ENCODE peak calls at places on chromosomes 5 and 9, in eight cellular contexts. V is neural progenitor cell, K is HCT116, A is hepatocyte, T is GM23338, G is MM.1S, D is SK-N-SH, P is PC-3. Y is an unnamed sample.

GRCh38 chr9:101509572-101509971 is 24.1 kb upstream of the RNF20 start:
- DNase-seq in V (no peak), K (no peak), A (no peak), T (no peak), G (no peak), D (no peak), P (no peak), Y (no peak)

GRCh38 chr5:17056056-17056690 is 120.1 kb upstream of the MYO10 start:
- DNase-seq in V (peak), K (no peak), A (no peak), T (peak), G (no peak), D (no peak), P (peak), Y (no peak)

GRCh38 chr5:132419517-132420468 is 50.3 kb downstream of the SLC22A5 start:
- DNase-seq in V (peak), K (peak), A (peak), T (peak), G (peak), D (peak), P (peak), Y (peak)

GRCh38 chr9:121992571-121993212 is 100.4 kb downstream of the TTLL11 start:
- DNase-seq in V (peak), K (peak), A (peak), T (peak), G (peak), D (peak), P (peak), Y (peak)

GRCh38 chr5:83471405-83472212 is at the start of gene VCAN:
- DNase-seq in V (peak), K (peak), A (peak), T (peak), G (no peak), D (peak), P (peak), Y (no peak)

GRCh38 chr9:34380511-34381315 is 4.0 kb upstream of the MYORG start:
- DNase-seq in V (peak), K (no peak), A (peak), T (peak), G (peak), D (peak), P (peak), Y (peak)

GRCh38 chr5:132962429-132962928 is 955 bp downstream of the AFF4 start:
- DNase-seq in V (peak), K (peak), A (peak), T (peak), G (peak), D (peak), P (peak), Y (peak)

GRCh38 chr5:176596689-176597416 is 13.1 kb downstream of the GPRIN1 start:
- DNase-seq in V (peak), K (no peak), A (peak), T (peak), G (no peak), D (no peak), P (no peak), Y (peak)

GRCh38 chr5:148924817-148925216 is 98.4 kb downstream of the ADRB2 start:
- DNase-seq in V (no peak), K (no peak), A (no peak), T (no peak), G (no peak), D (no peak), P (peak), Y (no peak)

GRCh38 chr5:94173100-94173499 is 431.7 kb upstream of the POU5F2 start:
- DNase-seq in V (no peak), K (no peak), A (no peak), T (no peak), G (no peak), D (no peak), P (no peak), Y (no peak)

GRCh38 chr9:126681336-126681735 is 67.6 kb downstream of the LMX1B start:
- DNase-seq in V (no peak), K (no peak), A (no peak), T (peak), G (no peak), D (no peak), P (no peak), Y (no peak)

GRCh38 chr9:137759117-137759516 is 118.5 kb upstream of the CACNA1B start:
- DNase-seq in V (no peak), K (no peak), A (no peak), T (no peak), G (no peak), D (no peak), P (no peak), Y (no peak)

GRCh38 chr5:122902263-122902662 is 56.9 kb downstream of the SNX24 start:
- DNase-seq in V (no peak), K (no peak), A (no peak), T (no peak), G (no peak), D (no peak), P (no peak), Y (no peak)

GRCh38 chr9:114348261-114348905 is 18.7 kb downstream of the ORM2 start:
- DNase-seq in V (no peak), K (no peak), A (no peak), T (no peak), G (no peak), D (no peak), P (no peak), Y (no peak)

GRCh38 chr9:93116049-93116961 is 17.7 kb downstream of the NINJ1 start:
- DNase-seq in V (no peak), K (no peak), A (peak), T (peak), G (peak), D (no peak), P (no peak), Y (no peak)

GRCh38 chr5:173997331-173997730 is 8.4 kb downstream of the C5orf47 start:
- DNase-seq in V (no peak), K (no peak), A (no peak), T (no peak), G (no peak), D (no peak), P (no peak), Y (no peak)

GRCh38 chr5:104189909-104190308 is 627.3 kb upstream of the NUDT12 start:
- DNase-seq in V (no peak), K (no peak), A (no peak), T (no peak), G (peak), D (peak), P (peak), Y (no peak)

GRCh38 chr5:56827043-56827442 is 11.7 kb downstream of the MAP3K1 start:
- DNase-seq in V (peak), K (no peak), A (no peak), T (peak), G (peak), D (no peak), P (no peak), Y (peak)

GRCh38 chr5:174714751-174715150 is 9.6 kb upstream of the MSX2 start:
- DNase-seq in V (no peak), K (no peak), A (no peak), T (no peak), G (no peak), D (no peak), P (no peak), Y (no peak)

GRCh38 chr5:132486318-132487094 is 4.1 kb downstream of the IRF1 start:
- DNase-seq in V (no peak), K (no peak), A (no peak), T (no peak), G (no peak), D (no peak), P (no peak), Y (no peak)

GRCh38 chr5:90477073-90477472 is 2.4 kb downstream of the POLR3G start:
- DNase-seq in V (peak), K (no peak), A (no peak), T (peak), G (no peak), D (no peak), P (no peak), Y (peak)

GRCh38 chr5:90473321-90474234 is 993 bp downstream of the MBLAC2 start:
- DNase-seq in V (peak), K (no peak), A (peak), T (peak), G (peak), D (peak), P (peak), Y (peak)

GRCh38 chr5:90474235-90475107 is at the start of the genes MBLAC2 and POLR3G:
- DNase-seq in V (peak), K (peak), A (peak), T (peak), G (peak), D (peak), P (peak), Y (peak)

GRCh38 chr5:90477816-90478215 is 3.2 kb downstream of the POLR3G start:
- DNase-seq in V (no peak), K (no peak), A (no peak), T (no peak), G (no peak), D (no peak), P (no peak), Y (no peak)

GRCh38 chr5:90475436-90475980 is 844 bp downstream of the POLR3G start:
- DNase-seq in V (no peak), K (no peak), A (no peak), T (peak), G (no peak), D (no peak), P (peak), Y (no peak)
- TF ChIP-seq EZH2phosphoT487 in V (no peak), K (no peak), A (no peak), T (no peak), G (no peak), D (no peak), P (no peak), Y (no peak)

DNA sequence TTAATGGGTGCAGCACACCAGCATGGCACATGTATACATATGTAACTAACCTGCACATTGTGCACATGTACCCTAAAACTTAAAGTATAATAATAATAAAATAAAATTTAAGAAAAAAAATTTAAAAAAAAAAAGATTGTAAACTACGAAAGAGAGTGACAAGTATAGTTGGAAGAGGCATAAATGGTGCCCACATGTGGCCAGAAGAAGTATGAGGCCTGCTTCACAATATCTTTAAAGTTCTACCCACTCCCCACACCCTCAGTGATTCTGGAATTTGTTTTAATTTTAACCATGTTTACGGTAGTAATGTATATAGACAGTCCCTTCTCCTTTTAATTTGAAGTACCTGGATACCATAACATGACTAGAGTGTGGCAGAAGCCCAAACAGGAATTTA is 172.7 kb downstream of the CHSY3 start:
- DNase-seq in V (no peak), K (no peak), A (no peak), T (no peak), G (no peak), D (no peak), P (no peak), Y (no peak)
- TF ChIP-seq CTCF in V (peak), K (peak), A (no peak), T (peak), G (no peak), D (peak), P (peak), Y (no peak)

GRCh38 chr9:89661956-89662717 is 57.3 kb downstream of the GADD45G start:
- DNase-seq in V (peak), K (peak), A (peak), T (peak), G (no peak), D (peak), P (peak), Y (no peak)

GRCh38 chr9:89659473-89660256 is 54.9 kb downstream of the GADD45G start:
- DNase-seq in V (no peak), K (no peak), A (no peak), T (no peak), G (no peak), D (no peak), P (no peak), Y (no peak)

GRCh38 chr9:89660286-89660685 is 55.5 kb downstream of the GADD45G start:
- DNase-seq in V (no peak), K (no peak), A (no peak), T (no peak), G (no peak), D (no peak), P (no peak), Y (no peak)

GRCh38 chr9:89662718-89663246 is 58.0 kb downstream of the GADD45G start:
- DNase-seq in V (no peak), K (no peak), A (no peak), T (no peak), G (no peak), D (no peak), P (no peak), Y (no peak)

GRCh38 chr9:89661391-89661949 is 56.7 kb downstream of the GADD45G start:
- DNase-seq in V (no peak), K (no peak), A (peak), T (no peak), G (no peak), D (no peak), P (no peak), Y (no peak)
- TF ChIP-seq EZH2phosphoT487 in V (no peak), K (no peak), A (no peak), T (no peak), G (no peak), D (no peak), P (no peak), Y (no peak)

DNA sequence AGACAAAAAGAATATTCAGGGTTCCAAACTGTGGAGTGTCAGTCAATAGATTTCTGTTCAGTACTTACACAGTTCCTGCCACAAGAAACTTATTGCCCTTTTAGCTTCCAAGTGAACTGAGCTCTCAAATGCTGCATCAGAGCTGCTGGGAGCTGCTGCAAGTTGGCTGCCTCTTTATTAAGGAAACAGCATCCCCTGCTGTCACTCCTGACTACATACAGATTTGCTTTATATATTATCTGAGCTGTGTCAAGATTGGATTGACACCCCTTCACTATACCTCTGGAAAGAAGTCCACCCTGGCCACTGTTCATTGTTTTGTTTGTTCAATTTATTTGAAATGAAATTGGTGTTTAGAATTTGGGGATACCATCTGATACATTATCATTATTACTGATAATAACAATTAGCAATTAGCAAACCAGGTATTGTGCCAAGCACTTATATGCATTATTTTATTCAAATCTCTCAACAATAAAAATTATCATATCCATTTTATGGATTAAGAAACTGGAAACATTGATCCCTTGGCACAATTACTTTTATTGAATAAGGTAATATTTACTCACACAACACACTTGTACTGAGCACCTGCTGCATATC is 16.4 kb upstream of the C5orf58 start:
- DNase-seq in V (peak), K (peak), A (peak), T (peak), G (peak), D (peak), P (peak), Y (peak)
- TF ChIP-seq CTCF in V (peak), K (peak), A (peak), T (peak), G (peak), D (peak), P (peak), Y (peak)

DNA sequence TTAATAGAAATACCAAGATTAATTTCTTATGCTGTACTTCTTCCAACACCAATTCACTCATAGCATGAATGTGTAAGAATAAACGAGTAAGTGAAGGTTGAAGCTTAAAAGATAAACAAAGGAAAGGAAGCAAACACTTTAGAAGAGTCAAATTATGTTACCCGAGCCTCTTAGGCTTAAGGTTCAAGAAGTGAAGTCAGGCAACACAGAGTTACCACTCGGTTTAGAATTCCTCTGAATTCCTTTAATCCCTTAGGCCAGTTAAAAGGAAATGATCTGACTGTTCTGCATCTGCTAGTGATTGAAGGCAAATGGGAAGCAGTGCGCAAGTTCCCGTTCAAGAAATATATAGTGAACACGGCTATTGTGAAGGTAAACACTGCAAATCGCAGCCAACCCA is 836.9 kb upstream of the ZNF608 start:
- DNase-seq in V (no peak), K (no peak), A (no peak), T (no peak), G (no peak), D (no peak), P (no peak), Y (no peak)
- TF ChIP-seq EZH2phosphoT487 in V (no peak), K (no peak), A (no peak), T (no peak), G (no peak), D (no peak), P (no peak), Y (no peak)

Y was measured in OCI-LY7.